ENCODE peak calls at places on chromosomes 5 and 9, in five cellular contexts. H, R, X, B and S are unnamed samples.

GRCh38 chr9:115234094-115234493 is 116.1 kb upstream of the TNC start:
- DNase-seq in H (no peak), R (no peak), X (no peak), B (no peak), S (peak; percentile 26)

GRCh38 chr5:53826503-53826902 is 266.1 kb downstream of the NDUFS4 start:
- DNase-seq in H (no peak), R (no peak), X (no peak), B (no peak), S (no peak)

GRCh38 chr5:156327306-156327705 is 342 bp downstream of the SGCD start:
- DNase-seq in H (no peak), R (no peak), X (no peak), B (no peak), S (no peak)

GRCh38 chr5:133753856-133754255 is 141.5 kb upstream of the FSTL4 start:
- DNase-seq in H (no peak), R (no peak), X (no peak), B (no peak), S (no peak)

GRCh38 chr9:30197954-30198353 is 2186.5 kb upstream of the ACO1 start:
- DNase-seq in H (no peak), R (no peak), X (no peak), B (peak; percentile 57), S (no peak)

GRCh38 chr5:40483316-40483715 is 196.4 kb upstream of the PTGER4 start:
- DNase-seq in H (no peak), R (no peak), X (no peak), B (no peak), S (no peak)

GRCh38 chr5:116848974-116849586 is 274.5 kb upstream of the SEMA6A start:
- DNase-seq in H (no peak), R (no peak), X (no peak), B (peak; percentile 72), S (no peak)

GRCh38 chr9:27425827-27426716 is 98.0 kb upstream of the IFNK start:
- DNase-seq in H (no peak), R (no peak), X (no peak), B (no peak), S (no peak)

GRCh38 chr9:135778421-135778820 is 76.4 kb downstream of the KCNT1 start:
- DNase-seq in H (no peak), R (no peak), X (no peak), B (no peak), S (no peak)

GRCh38 chr5:45507174-45507573 is 189.0 kb downstream of the HCN1 start:
- DNase-seq in H (no peak), R (no peak), X (no peak), B (no peak), S (no peak)

GRCh38 chr9:25724424-25724823 is 46.2 kb upstream of the TUSC1 start:
- DNase-seq in H (no peak), R (no peak), X (no peak), B (no peak), S (no peak)

GRCh38 chr9:82961504-82962125 is 101.3 kb downstream of the RASEF start:
- DNase-seq in H (peak; percentile 63), R (peak; percentile 46), X (peak; percentile 11), B (peak; percentile 73), S (peak; percentile 61)

GRCh38 chr9:76817489-76817888 is 53.3 kb downstream of the PCA3 start:
- DNase-seq in H (no peak), R (no peak), X (no peak), B (no peak), S (no peak)

GRCh38 chr9:108963459-108964143 is 29.4 kb downstream of the ABITRAM start:
- DNase-seq in H (peak; percentile 75), R (no peak), X (no peak), B (no peak), S (no peak)

GRCh38 chr9:132516911-132517310 is 65.5 kb upstream of the BARHL1 start:
- DNase-seq in H (no peak), R (no peak), X (no peak), B (no peak), S (no peak)

GRCh38 chr5:117255211-117256032 is 680.8 kb upstream of the SEMA6A start:
- DNase-seq in H (no peak), R (no peak), X (no peak), B (no peak), S (no peak)

GRCh38 chr5:56346044-56346710 is 113.0 kb upstream of the ANKRD55 start:
- DNase-seq in H (no peak), R (no peak), X (no peak), B (no peak), S (no peak)

GRCh38 chr9:7760014-7760415 is 39.6 kb downstream of the DMAC1 start:
- DNase-seq in H (no peak), R (no peak), X (no peak), B (no peak), S (no peak)

GRCh38 chr9:128528445-128529160 is 23.8 kb upstream of the SPTAN1 start:
- DNase-seq in H (no peak), R (no peak), X (no peak), B (no peak), S (no peak)

GRCh38 chr9:19162956-19163355 is 35.7 kb upstream of the PLIN2 start:
- DNase-seq in H (no peak), R (no peak), X (no peak), B (no peak), S (no peak)

GRCh38 chr9:131289301-131290038 is at the start of gene PLPP7:
- DNase-seq in H (peak; percentile 60), R (no peak), X (no peak), B (peak; percentile 53), S (no peak)

GRCh38 chr5:173228639-173229380 is 6.2 kb downstream of the NKX2-5 start:
- DNase-seq in H (no peak), R (no peak), X (no peak), B (no peak), S (no peak)

GRCh38 chr5:132829742-132830435 is 558 bp downstream of the SHROOM1 start:
- DNase-seq in H (peak; percentile 86), R (no peak), X (no peak), B (peak; percentile 56), S (peak; percentile 38)

GRCh38 chr5:96322217-96322616 is 110.8 kb downstream of the PCSK1 start:
- DNase-seq in H (peak; percentile 19), R (no peak), X (no peak), B (no peak), S (no peak)

GRCh38 chr5:143562935-143563334 is 159.4 kb upstream of the NR3C1 start:
- DNase-seq in H (no peak), R (no peak), X (no peak), B (peak; percentile 82), S (no peak)

GRCh38 chr9:71690058-71690691 is 78.1 kb downstream of the CEMIP2 start:
- DNase-seq in H (no peak), R (no peak), X (no peak), B (no peak), S (no peak)

GRCh38 chr5:107570805-107571531 is 99.8 kb downstream of the EFNA5 start:
- DNase-seq in H (no peak), R (no peak), X (peak; percentile 94), B (peak; percentile 2), S (no peak)

GRCh38 chr5:150593996-150594395 is 46.5 kb upstream of the SYNPO start:
- DNase-seq in H (no peak), R (no peak), X (no peak), B (no peak), S (no peak)

GRCh38 chr9:133632806-133633680 is 3.1 kb upstream of the DBH start:
- DNase-seq in H (no peak), R (no peak), X (no peak), B (no peak), S (no peak)

GRCh38 chr9:105117111-105117682 is 127.3 kb upstream of the SLC44A1 start:
- DNase-seq in H (no peak), R (no peak), X (no peak), B (no peak), S (no peak)

GRCh38 chr5:167653645-167654106 is 637.8 kb upstream of the WWC1 start:
- DNase-seq in H (no peak), R (no peak), X (no peak), B (no peak), S (no peak)

DNA sequence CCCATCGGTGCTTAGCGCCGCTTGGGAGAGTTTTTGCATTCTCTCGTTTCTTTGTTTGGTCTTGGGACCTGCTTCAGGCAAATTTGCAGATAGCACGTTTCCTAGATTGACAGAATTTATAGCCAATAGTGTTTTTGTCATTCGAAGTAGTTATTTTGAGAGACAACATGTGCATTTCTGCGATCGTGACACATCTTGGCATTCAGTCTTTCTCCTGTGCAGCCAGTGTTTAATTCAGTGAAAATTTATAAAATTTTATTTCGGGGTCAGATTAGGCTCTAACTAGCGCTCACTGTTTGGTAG is 830 bp downstream of the PRRC1 start:
- DNase-seq in H (no peak), R (no peak), X (peak; percentile 23), B (no peak), S (no peak)
- TF ChIP-seq CEBPB in H (no peak), R (no peak), X (no peak), B (no peak), S (no peak)

GRCh38 chr5:55104036-55104767 is 1.8 kb downstream of the GZMA start:
- DNase-seq in H (no peak), R (no peak), X (no peak), B (no peak), S (no peak)
- TF ChIP-seq SIN3A in H (no peak), R (no peak), X (no peak), B (no peak), S (no peak)

GRCh38 chr9:86602715-86603114 is 248.5 kb upstream of the TUT7 start:
- DNase-seq in H (no peak), R (no peak), X (no peak), B (no peak), S (no peak)

GRCh38 chr9:86600291-86600690 is 246.1 kb upstream of the TUT7 start:
- DNase-seq in H (no peak), R (no peak), X (no peak), B (no peak), S (no peak)

GRCh38 chr9:86601697-86602096 is 247.5 kb upstream of the TUT7 start:
- DNase-seq in H (no peak), R (no peak), X (no peak), B (no peak), S (no peak)

GRCh38 chr9:86599565-86599964 is 245.4 kb upstream of the TUT7 start:
- DNase-seq in H (no peak), R (no peak), X (no peak), B (no peak), S (no peak)

GRCh38 chr9:86600977-86601376 is 246.8 kb upstream of the TUT7 start:
- DNase-seq in H (no peak), R (no peak), X (no peak), B (no peak), S (no peak)
- TF ChIP-seq CEBPB in H (no peak), R (no peak), X (no peak), B (no peak), S (no peak)

GRCh38 chr5:109655841-109656240 is 33.9 kb upstream of the MAN2A1 start:
- DNase-seq in H (no peak), R (no peak), X (no peak), B (no peak), S (no peak)
- TF ChIP-seq SIN3A in H (no peak), R (no peak), X (no peak), B (no peak), S (no peak)

GRCh38 chr5:441996-442334 is 1.0 kb upstream of the EXOC3 start:
- DNase-seq in H (no peak), R (no peak), X (no peak), B (no peak), S (no peak)
- TF ChIP-seq CEBPB in H (no peak), R (no peak), X (no peak), B (no peak), S (no peak)